ENCODE peak calls at places on chromosomes 16 and 17, in eight cellular contexts. G is stimulated activated CD4-positive, alpha-beta T cell treated with anti-CD3 and anti-CD28 coated beads, Interleukin-12 subunit alpha, Interleukin-12 subunit beta, amount 100 ng/mL, for 4 hours; W is NCI-H446 treated with DMSO at 0.1 percent for 48 hours; H is nucleus accumbens; S is CD8-positive, alpha-beta memory T cell; A is activated naive CD8-positive, alpha-beta T cell treated with anti-CD3 and anti-CD28 coated beads for 36 hours; T is AG04450; F is EL. U is an unnamed sample.

GRCh38 chr17:46742539-46743270 is 75.8 kb downstream of the WNT3 start:
- DNase-seq in G (no peak), W (no peak), H (no peak), S (no peak), A (peak; percentile 8), T (peak; percentile 39), F (peak; percentile 98), U (no peak)

GRCh38 chr16:79811541-79811940 is 211.0 kb upstream of the MAF start:
- DNase-seq in G (no peak), W (no peak), H (no peak), S (no peak), A (no peak), T (no peak), F (no peak), U (no peak)

GRCh38 chr17:10772425-10773380 is 31.2 kb downstream of the TMEM238L start:
- DNase-seq in G (peak; percentile 16), W (no peak), H (no peak), S (no peak), A (peak; percentile 40), T (no peak), F (peak; percentile 14), U (no peak)

GRCh38 chr16:19291459-19291858 is 5.9 kb downstream of the CLEC19A start:
- DNase-seq in G (no peak), W (no peak), H (no peak), S (no peak), A (no peak), T (no peak), F (no peak), U (no peak)

GRCh38 chr17:64920419-64921172 is 1.3 kb upstream of the LRRC37A3 start:
- DNase-seq in G (no peak), W (no peak), H (no peak), S (no peak), A (no peak), T (no peak), F (peak; percentile 10), U (no peak)

GRCh38 chr16:85129846-85130706 is 17.8 kb upstream of the CIBAR2 start:
- DNase-seq in G (no peak), W (peak; percentile 49), H (no peak), S (no peak), A (no peak), T (no peak), F (no peak), U (no peak)

GRCh38 chr16:50531359-50531758 is 16.8 kb upstream of the NKD1 start:
- DNase-seq in G (no peak), W (no peak), H (no peak), S (no peak), A (no peak), T (no peak), F (no peak), U (no peak)

GRCh38 chr17:64130559-64131001 is 636 bp upstream of the ERN1 start:
- DNase-seq in G (peak; percentile 48), W (no peak), H (no peak), S (no peak), A (no peak), T (no peak), F (peak; percentile 90), U (peak; percentile 58)

GRCh38 chr17:22277595-22277994 is 585.3 kb downstream of the KCNJ18 start:
- DNase-seq in G (no peak), W (no peak), H (no peak), S (no peak), A (no peak), T (no peak), F (no peak), U (no peak)

GRCh38 chr17:16915752-16916556 is 56.0 kb downstream of the TNFRSF13B start:
- DNase-seq in G (no peak), W (no peak), H (no peak), S (peak; percentile 44), A (peak; percentile 37), T (peak; percentile 4), F (peak; percentile 66), U (peak; percentile 76)

GRCh38 chr16:67164599-67165061 is at the start of gene HSF4:
- DNase-seq in G (no peak), W (no peak), H (no peak), S (no peak), A (no peak), T (no peak), F (peak; percentile 36), U (peak; percentile 65)

GRCh38 chr16:58462997-58463891 is 36.7 kb upstream of the NDRG4 start:
- DNase-seq in G (peak; percentile 10), W (no peak), H (no peak), S (no peak), A (peak; percentile 28), T (no peak), F (no peak), U (peak; percentile 65)

GRCh38 chr17:77312786-77313599 is 172.2 kb downstream of the SEC14L1 start:
- DNase-seq in G (no peak), W (peak; percentile 44), H (no peak), S (no peak), A (no peak), T (peak; percentile 67), F (peak; percentile 37), U (no peak)

GRCh38 chr16:70684146-70685060 is 1.4 kb downstream of the MTSS2 start:
- DNase-seq in G (no peak), W (no peak), H (no peak), S (no peak), A (no peak), T (no peak), F (no peak), U (no peak)

GRCh38 chr17:47946516-47946915 is 5.1 kb downstream of the PNPO start:
- DNase-seq in G (no peak), W (no peak), H (no peak), S (no peak), A (no peak), T (no peak), F (no peak), U (no peak)

GRCh38 chr17:81192386-81193050 is 26.5 kb upstream of the AATK start:
- DNase-seq in G (no peak), W (no peak), H (no peak), S (no peak), A (no peak), T (no peak), F (no peak), U (no peak)

GRCh38 chr16:27242868-27243590 is 25.5 kb downstream of the NSMCE1 start:
- DNase-seq in G (no peak), W (no peak), H (no peak), S (no peak), A (peak; percentile 36), T (peak; percentile 94), F (peak; percentile 88), U (no peak)

GRCh38 chr17:70261170-70261569 is 91.8 kb downstream of the KCNJ2 start:
- DNase-seq in G (no peak), W (no peak), H (no peak), S (no peak), A (no peak), T (no peak), F (no peak), U (no peak)

GRCh38 chr16:11977206-11978041 is 890 bp downstream of the SNX29 start:
- DNase-seq in G (no peak), W (no peak), H (no peak), S (no peak), A (peak; percentile 4), T (peak; percentile 56), F (peak; percentile 85), U (no peak)